ENCODE peak calls at places on chromosomes 12 and 14, in ten cellular contexts. K, G, H, I, D, Z, Y, C, P and S are unnamed samples.

GRCh38 chr12:20128926-20129325 is 239.4 kb upstream of the PDE3A start:
- DNase-seq in K (no peak), G (no peak), H (no peak), I (no peak), D (no peak), Z (no peak), Y (no peak), C (no peak), P (no peak), S (peak)

GRCh38 chr14:85466678-85467077 is 63.3 kb upstream of the FLRT2 start:
- DNase-seq in K (no peak), G (no peak), H (no peak), I (no peak), D (no peak), Z (no peak), Y (no peak), C (no peak), P (no peak), S (no peak)

GRCh38 chr14:102320671-102321455 is 1.3 kb downstream of the ZNF839 start:
- DNase-seq in K (no peak), G (no peak), H (no peak), I (no peak), D (no peak), Z (no peak), Y (no peak), C (no peak), P (no peak), S (no peak)

GRCh38 chr12:94792690-94793089 is 142.3 kb upstream of the TMCC3 start:
- DNase-seq in K (no peak), G (no peak), H (no peak), I (no peak), D (no peak), Z (no peak), Y (no peak), C (no peak), P (no peak), S (peak)

GRCh38 chr12:130281157-130281799 is 56.4 kb upstream of the PIWIL1 start:
- DNase-seq in K (no peak), G (no peak), H (no peak), I (peak), D (peak), Z (no peak), Y (no peak), C (peak), P (no peak), S (peak)

GRCh38 chr12:19010087-19010486 is 119.4 kb upstream of the PLEKHA5 start:
- DNase-seq in K (no peak), G (no peak), H (no peak), I (no peak), D (no peak), Z (no peak), Y (no peak), C (no peak), P (no peak), S (no peak)

GRCh38 chr14:99679111-99679510 is 5.0 kb upstream of the CYP46A1 start:
- DNase-seq in K (no peak), G (no peak), H (no peak), I (no peak), D (no peak), Z (no peak), Y (no peak), C (no peak), P (no peak), S (no peak)

GRCh38 chr14:66099931-66100330 is 386.2 kb upstream of the CCDC196 start:
- DNase-seq in K (no peak), G (no peak), H (no peak), I (no peak), D (no peak), Z (no peak), Y (no peak), C (no peak), P (no peak), S (no peak)

GRCh38 chr12:90245396-90245795 is 536.8 kb upstream of the ATP2B1 start:
- DNase-seq in K (peak), G (no peak), H (no peak), I (no peak), D (no peak), Z (no peak), Y (no peak), C (peak), P (no peak), S (no peak)

GRCh38 chr12:50662121-50662480 is 101.8 kb upstream of the ATF1 start:
- DNase-seq in K (no peak), G (no peak), H (no peak), I (no peak), D (no peak), Z (no peak), Y (no peak), C (no peak), P (no peak), S (no peak)

GRCh38 chr12:124408822-124409517 is 114.1 kb downstream of the RFLNA start:
- DNase-seq in K (no peak), G (no peak), H (no peak), I (peak), D (no peak), Z (no peak), Y (no peak), C (no peak), P (no peak), S (no peak)

GRCh38 chr12:64937466-64937865 is 113.0 kb downstream of the TBC1D30 start:
- DNase-seq in K (no peak), G (no peak), H (no peak), I (no peak), D (no peak), Z (no peak), Y (no peak), C (no peak), P (no peak), S (no peak)

GRCh38 chr14:24176599-24176998 is 4.7 kb downstream of the REC8 start:
- DNase-seq in K (no peak), G (no peak), H (no peak), I (no peak), D (no peak), Z (no peak), Y (no peak), C (no peak), P (no peak), S (no peak)

GRCh38 chr12:32322354-32322753 is 77.0 kb upstream of the FGD4 start:
- DNase-seq in K (no peak), G (no peak), H (no peak), I (peak), D (no peak), Z (no peak), Y (no peak), C (no peak), P (no peak), S (no peak)

GRCh38 chr12:106415134-106415533 is 57.6 kb downstream of the POLR3B start:
- DNase-seq in K (no peak), G (peak), H (no peak), I (no peak), D (no peak), Z (peak), Y (no peak), C (peak), P (no peak), S (peak)

GRCh38 chr12:6347367-6348338 is 5.8 kb upstream of the TNFRSF1A start:
- DNase-seq in K (no peak), G (no peak), H (no peak), I (peak), D (no peak), Z (no peak), Y (peak), C (peak), P (no peak), S (peak)